ENCODE peak calls at places on chromosomes 6 and 20, in five cellular contexts. T is hepatocyte; Y is substantia nigra; P is CD8-positive, alpha-beta memory T cell; B is right atrium auricular region. A is an unnamed sample.

GRCh38 chr20:62741701-62742491 is 33.3 kb downstream of the NTSR1 start:
- DNase-seq in P (no peak), T (no peak), Y (no peak), B (no peak), A (no peak)

GRCh38 chr20:5835870-5836269 is 85.7 kb downstream of the SHLD1 start:
- DNase-seq in P (no peak), B (no peak), Y (no peak), T (no peak), A (peak)

GRCh38 chr6:1405221-1405620 is 15.8 kb downstream of the FOXF2 start:
- DNase-seq in Y (no peak), B (no peak), T (no peak), P (no peak), A (no peak)

GRCh38 chr6:112221561-112221960 is 32.8 kb downstream of the LAMA4 start:
- DNase-seq in Y (no peak), B (no peak), T (no peak), P (no peak), A (no peak)

GRCh38 chr20:8811801-8812594 is 256.9 kb upstream of the PLCB4 start:
- DNase-seq in T (no peak), P (no peak), B (no peak), Y (no peak), A (no peak)

GRCh38 chr6:15521516-15521915 is 141.3 kb downstream of the DTNBP1 start:
- DNase-seq in Y (no peak), P (no peak), T (no peak), B (no peak), A (no peak)

GRCh38 chr20:37463726-37464125 is 57.3 kb upstream of the NNAT start:
- DNase-seq in Y (no peak), B (no peak), P (no peak), T (no peak), A (no peak)

GRCh38 chr20:2756056-2756611 is 44.3 kb downstream of the CPXM1 start:
- DNase-seq in B (no peak), T (peak), Y (no peak), P (no peak), A (no peak)

GRCh38 chr6:118784641-118785164 is 109.2 kb upstream of the ASF1A start:
- DNase-seq in B (peak), Y (peak), P (no peak), T (no peak), A (no peak)

GRCh38 chr20:12640255-12640654 is 368.5 kb upstream of the SPTLC3 start:
- DNase-seq in Y (no peak), P (no peak), T (no peak), B (no peak), A (no peak)

GRCh38 chr6:52207066-52207465 is 20.9 kb downstream of the IL17A start:
- DNase-seq in B (no peak), P (no peak), Y (no peak), T (no peak), A (no peak)

GRCh38 chr6:132661906-132662305 is 2.9 kb upstream of the TAAR1 start:
- DNase-seq in B (no peak), P (no peak), T (no peak), Y (no peak), A (no peak)

GRCh38 chr20:18689557-18689956 is 101.7 kb downstream of the DTD1 start:
- DNase-seq in B (no peak), P (no peak), T (no peak), Y (no peak), A (no peak)

GRCh38 chr6:30915591-30915946 is 1.5 kb downstream of the VARS2 start:
- DNase-seq in B (no peak), Y (no peak), T (peak), P (no peak), A (peak)

GRCh38 chr20:33791959-33792597 is 19.1 kb upstream of the CHMP4B start:
- DNase-seq in Y (no peak), T (peak), B (no peak), P (peak), A (peak)

GRCh38 chr6:156884306-156884705 is 107.1 kb downstream of the ARID1B start:
- DNase-seq in B (no peak), P (no peak), T (no peak), Y (no peak), A (no peak)

GRCh38 chr20:10221022-10221421 is 2.4 kb downstream of the SNAP25 start:
- DNase-seq in B (no peak), T (no peak), Y (no peak), P (no peak), A (no peak)

DNA sequence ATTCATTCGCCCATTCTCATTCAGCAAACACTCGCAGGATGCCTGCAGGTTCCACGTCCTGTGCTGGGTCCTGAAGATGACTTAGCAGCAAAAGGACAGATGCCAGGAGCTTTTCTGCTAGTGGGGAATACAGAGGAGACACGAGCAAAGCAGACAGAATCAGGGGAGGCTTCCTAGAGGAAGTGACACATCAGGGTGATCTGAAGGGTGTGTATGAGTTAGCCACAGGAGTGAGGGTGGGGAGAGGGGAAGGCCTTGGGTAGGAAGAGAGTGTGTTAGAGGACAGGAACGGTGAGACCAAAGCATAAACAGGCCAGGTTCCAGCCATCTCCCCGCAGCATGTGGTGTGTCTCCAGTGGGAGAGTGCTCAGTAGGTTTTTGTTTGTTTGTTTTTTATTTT is 73.4 kb upstream of the GTSF1L start:
- DNase-seq in T (no peak), Y (no peak), P (no peak), B (no peak), A (no peak)
- H3K27ac ChIP-seq in T (no peak), Y (no peak), P (no peak), B (no peak), A (no peak)

DNA sequence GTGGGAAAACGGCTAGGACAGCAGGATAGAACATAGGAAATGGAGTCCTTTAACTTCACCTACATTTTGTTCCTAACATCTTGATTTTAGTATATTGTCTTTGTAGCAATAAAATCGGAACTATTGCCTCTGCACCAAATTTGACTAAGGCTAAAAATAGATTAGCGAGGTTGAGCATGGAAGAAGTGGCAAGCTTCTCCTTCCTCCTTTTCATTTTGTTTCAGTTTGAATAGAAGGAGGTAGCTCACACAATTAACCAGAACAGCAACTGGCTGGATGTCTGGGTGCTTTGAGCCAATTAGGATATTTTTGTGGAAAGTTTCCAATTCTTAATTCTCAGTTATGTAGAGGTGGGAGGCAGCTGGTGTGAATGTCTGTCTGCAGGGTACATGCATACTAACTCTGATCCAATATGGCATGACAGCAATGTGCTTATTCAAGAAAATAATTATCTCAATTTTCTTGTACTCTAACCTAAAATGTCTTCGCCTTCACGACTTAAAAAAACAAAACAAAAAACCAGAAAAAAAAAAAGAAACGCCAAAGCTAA is 3.1 kb upstream of the HECA start:
- DNase-seq in Y (no peak), P (no peak), B (no peak), T (no peak), A (no peak)
- H3K27ac ChIP-seq in Y (no peak), P (no peak), B (no peak), T (no peak), A (peak)

GRCh38 chr6:124999105-124999764 is 37.0 kb downstream of the RNF217 start:
- DNase-seq in B (no peak), Y (no peak), P (no peak), T (no peak), A (no peak)
- H3K27ac ChIP-seq in B (no peak), Y (no peak), P (no peak), T (no peak), A (no peak)

GRCh38 chr20:29119141-29119540 is 2138.3 kb upstream of the DEFB115 start:
- DNase-seq in P (no peak), T (no peak), B (no peak), Y (no peak), A (no peak)

DNA sequence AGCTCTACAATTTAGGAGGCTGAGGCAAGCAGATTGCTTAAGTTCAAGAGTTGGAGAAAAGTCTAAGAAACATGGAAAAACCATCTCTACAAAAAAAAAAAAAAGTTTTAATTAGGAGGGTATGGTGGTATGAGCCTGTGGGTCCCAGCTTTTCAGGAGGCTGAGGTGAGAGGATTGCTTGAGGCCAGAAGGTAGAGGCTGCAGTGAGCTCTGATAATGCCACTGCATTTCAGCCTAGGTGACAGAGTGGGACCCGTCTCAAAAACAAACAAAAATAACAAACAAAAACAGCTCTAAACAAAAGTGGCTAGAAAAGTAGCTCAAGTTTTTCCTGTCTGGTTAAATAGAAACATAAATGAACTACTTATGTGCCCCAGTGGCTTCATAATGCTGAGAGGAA is 2133.6 kb upstream of the DEFB115 start:
- DNase-seq in T (no peak), P (no peak), Y (no peak), B (no peak), A (no peak)
- H3K27ac ChIP-seq in T (no peak), P (no peak), Y (no peak), B (no peak), A (no peak)

A was measured in CD4-positive, alpha-beta memory T cell.